ENCODE peak calls at places on chromosomes 4 and X, in eight cellular contexts. A is NCI-H1092 treated with DMSO at 0.1 percent for 48 hours, S is AG09319, X is NCI-H460, U is activated T-cell treated with anti-CD3 and anti-CD28 coated beads for 1 hour, W is prostate gland, O is smooth muscle cell of the brain vasculature, D is NCI-H510A. P is an unnamed sample.

GRCh38 chr4:4859799-4860380 is 425 bp downstream of the MSX1 start:
- DNase-seq in U (no peak), D (no peak), X (no peak), A (no peak), W (no peak), S (no peak), O (no peak), P (no peak)

GRCh38 chr4:90419124-90419711 is 292.0 kb downstream of the CCSER1 start:
- DNase-seq in W (no peak), U (no peak), O (no peak), D (no peak), A (peak), S (no peak), X (peak), P (peak)

GRCh38 chr4:155929833-155930232 is 23.8 kb downstream of the CTSO start:
- DNase-seq in S (no peak), O (no peak), A (no peak), X (no peak), W (no peak), D (no peak), U (no peak), P (no peak)

GRCh38 chrX:40170830-40171512 is 73.2 kb upstream of the BCOR start:
- DNase-seq in S (no peak), A (peak), D (no peak), U (no peak), X (no peak), O (no peak), W (no peak), P (no peak)

GRCh38 chr4:145732416-145732815 is 52.5 kb downstream of the C4orf51 start:
- DNase-seq in X (no peak), W (no peak), O (no peak), S (no peak), U (no peak), D (peak), A (no peak), P (no peak)

GRCh38 chr4:109701566-109702399 is 1.5 kb downstream of the CASP6 start:
- DNase-seq in S (no peak), U (no peak), X (no peak), W (no peak), O (no peak), A (no peak), D (no peak), P (no peak)

GRCh38 chr4:119299221-119300071 is 22.5 kb downstream of the FABP2 start:
- DNase-seq in W (no peak), X (no peak), A (no peak), U (no peak), S (no peak), D (no peak), O (peak), P (no peak)

GRCh38 chrX:13498220-13498619 is 71.2 kb upstream of the EGFL6 start:
- DNase-seq in S (no peak), D (no peak), O (no peak), W (no peak), U (no peak), X (no peak), A (peak), P (no peak)

GRCh38 chr4:128267745-128268144 is 19.9 kb downstream of the PGRMC2 start:
- DNase-seq in D (no peak), O (no peak), X (no peak), S (no peak), A (no peak), U (no peak), W (no peak), P (no peak)

GRCh38 chrX:110021180-110022022 is 18.5 kb downstream of the TMEM164 start:
- DNase-seq in O (no peak), S (peak), W (no peak), A (no peak), X (no peak), U (no peak), D (no peak), P (no peak)